ENCODE peak calls at places on chromosomes 11 and 22, in nine cellular contexts. M, B, G, C, R, L, T, D and Q are unnamed samples.

GRCh38 chr11:58963551-58964075 is 24.3 kb downstream of the GLYATL1 start:
- DNase-seq in M (no peak), B (peak), G (peak), C (no peak), R (peak), L (peak), T (no peak), D (peak), Q (no peak)

GRCh38 chr22:38866399-38867123 is 5.5 kb downstream of the CBX6 start:
- DNase-seq in M (no peak), B (no peak), G (no peak), C (no peak), R (no peak), L (no peak), T (no peak), D (no peak), Q (peak)

GRCh38 chr11:23284626-23285025 is 424.4 kb upstream of the CCDC179 start:
- DNase-seq in M (no peak), B (peak), G (peak), C (no peak), R (peak), L (no peak), T (no peak), D (no peak), Q (no peak)

GRCh38 chr11:106384429-106384828 is 307.0 kb downstream of the AASDHPPT start:
- DNase-seq in M (no peak), B (no peak), G (no peak), C (no peak), R (no peak), L (no peak), T (no peak), D (no peak), Q (no peak)

GRCh38 chr11:70916321-70916720 is 336.1 kb downstream of the SHANK2 start:
- DNase-seq in M (no peak), B (no peak), G (no peak), C (no peak), R (no peak), L (no peak), T (no peak), D (peak), Q (no peak)

GRCh38 chr11:24855951-24856350 is 359.1 kb downstream of the LUZP2 start:
- DNase-seq in M (no peak), B (no peak), G (no peak), C (no peak), R (no peak), L (no peak), T (no peak), D (no peak), Q (no peak)

GRCh38 chr11:61914471-61915171 is 2.7 kb downstream of the RAB3IL1 start:
- DNase-seq in M (no peak), B (no peak), G (no peak), C (no peak), R (no peak), L (peak), T (no peak), D (peak), Q (peak)

GRCh38 chr22:24834845-24835570 is 29.0 kb downstream of the SGSM1 start:
- DNase-seq in M (no peak), B (peak), G (peak), C (peak), R (no peak), L (peak), T (no peak), D (no peak), Q (no peak)

GRCh38 chr11:100434821-100435641 is 252.1 kb upstream of the ARHGAP42 start:
- DNase-seq in M (no peak), B (no peak), G (no peak), C (no peak), R (no peak), L (no peak), T (no peak), D (no peak), Q (peak)

GRCh38 chr22:21055880-21056319 is 10.2 kb downstream of the LRRC74B start:
- DNase-seq in M (no peak), B (no peak), G (no peak), C (no peak), R (no peak), L (no peak), T (no peak), D (no peak), Q (no peak)

GRCh38 chr11:109552376-109552775 is 130.4 kb downstream of the C11orf87 start:
- DNase-seq in M (no peak), B (peak), G (no peak), C (no peak), R (no peak), L (no peak), T (no peak), D (no peak), Q (no peak)

GRCh38 chr22:38570841-38571364 is 920 bp upstream of the DMC1 start:
- DNase-seq in M (peak), B (peak), G (no peak), C (peak), R (no peak), L (peak), T (no peak), D (no peak), Q (no peak)

GRCh38 chr11:35614949-35615569 is 3.2 kb upstream of the FJX1 start:
- DNase-seq in M (no peak), B (no peak), G (no peak), C (no peak), R (no peak), L (no peak), T (no peak), D (no peak), Q (no peak)

GRCh38 chr11:612201-612960 is 3.4 kb downstream of the IRF7 start:
- DNase-seq in M (peak), B (peak), G (peak), C (peak), R (no peak), L (no peak), T (no peak), D (peak), Q (peak)

GRCh38 chr11:66467034-66467659 is 442 bp downstream of the PELI3 start:
- DNase-seq in M (peak), B (no peak), G (no peak), C (no peak), R (no peak), L (no peak), T (no peak), D (no peak), Q (no peak)

GRCh38 chr22:44133901-44134511 is 46.7 kb upstream of the PARVG start:
- DNase-seq in M (no peak), B (no peak), G (peak), C (no peak), R (no peak), L (no peak), T (no peak), D (peak), Q (no peak)

GRCh38 chr22:50621948-50622722 is 5.8 kb downstream of the ARSA start:
- DNase-seq in M (peak), B (no peak), G (no peak), C (peak), R (no peak), L (peak), T (no peak), D (no peak), Q (no peak)
- TF ChIP-seq CTCF in M (peak), B (peak), G (peak), C (no peak), R (peak), L (peak), T (no peak), D (no peak), Q (peak)

DNA sequence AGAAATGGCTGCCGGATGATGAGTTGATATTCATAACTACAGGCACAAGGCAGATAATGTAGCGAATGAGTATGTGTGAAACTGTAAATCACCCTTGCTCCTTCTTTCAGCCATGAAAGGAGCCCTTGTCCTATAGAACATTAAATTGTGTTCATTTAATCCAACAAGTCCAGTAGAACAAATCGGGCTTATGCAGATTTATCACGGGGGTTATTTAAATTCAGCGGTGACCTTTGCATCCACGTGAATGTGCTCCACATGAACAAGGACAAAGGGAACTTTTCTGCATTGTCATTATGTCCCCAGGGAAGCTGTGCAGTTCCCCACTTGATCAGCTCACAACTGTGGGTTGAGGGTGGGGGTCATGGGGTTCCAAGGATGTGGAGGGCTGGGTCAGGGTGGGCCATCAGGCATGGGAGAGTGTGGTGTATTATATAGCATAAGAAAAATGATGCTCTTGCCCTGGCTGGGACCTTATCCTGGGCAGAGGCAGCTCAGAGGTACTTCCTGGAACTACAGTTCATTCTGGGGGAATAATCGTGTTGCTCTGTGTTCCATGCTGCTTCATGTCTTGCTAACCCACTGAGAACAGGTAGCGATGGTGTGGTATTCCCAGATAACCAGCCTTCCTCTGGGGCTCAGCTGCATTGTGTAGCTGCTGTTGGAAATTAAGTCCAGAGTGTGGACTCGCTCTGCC is 306.6 kb downstream of the FAT3 start:
- DNase-seq in M (no peak), B (no peak), G (no peak), C (no peak), R (no peak), L (no peak), T (no peak), D (no peak), Q (no peak)
- TF ChIP-seq CTCF in M (no peak), B (no peak), G (no peak), C (no peak), R (no peak), L (no peak), T (no peak), D (no peak), Q (no peak)

DNA sequence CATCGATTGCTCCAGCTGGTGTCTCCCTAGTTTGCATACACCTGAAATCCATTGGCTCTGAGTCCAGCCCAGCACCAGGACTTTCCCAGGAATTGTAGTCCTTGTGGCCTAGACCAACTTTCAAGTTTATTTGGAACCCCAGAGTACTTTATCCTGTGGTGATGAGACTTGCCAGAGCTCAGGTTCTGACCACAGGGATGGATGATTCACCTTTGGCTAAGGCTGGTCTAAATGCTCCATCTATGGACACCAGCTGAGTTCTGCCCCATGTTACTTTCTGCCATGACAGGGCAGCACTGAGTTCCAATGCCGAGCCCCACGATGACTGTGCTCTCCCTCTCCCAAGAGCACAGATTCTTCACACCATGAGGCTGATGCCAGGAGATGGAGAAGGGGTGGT is 17.3 kb upstream of the INSC start:
- DNase-seq in M (no peak), B (peak), G (no peak), C (no peak), R (no peak), L (no peak), T (no peak), D (no peak), Q (no peak)
- TF ChIP-seq CTCF in M (no peak), B (no peak), G (no peak), C (no peak), R (no peak), L (no peak), T (no peak), D (no peak), Q (no peak)

GRCh38 chr22:42630901-42631602 is 9.3 kb downstream of the ATP5MGL start:
- DNase-seq in M (no peak), B (no peak), G (no peak), C (no peak), R (no peak), L (no peak), T (no peak), D (no peak), Q (no peak)

GRCh38 chr22:42635531-42635930 is 4.9 kb downstream of the ATP5MGL start:
- DNase-seq in M (no peak), B (peak), G (peak), C (no peak), R (no peak), L (no peak), T (peak), D (no peak), Q (no peak)

GRCh38 chr22:42630211-42630610 is 10.2 kb downstream of the ATP5MGL start:
- DNase-seq in M (no peak), B (no peak), G (no peak), C (no peak), R (no peak), L (no peak), T (no peak), D (no peak), Q (no peak)

GRCh38 chr22:42633013-42633412 is 7.4 kb downstream of the ATP5MGL start:
- DNase-seq in M (no peak), B (no peak), G (no peak), C (no peak), R (no peak), L (no peak), T (no peak), D (no peak), Q (no peak)

GRCh38 chr22:42632096-42632495 is 8.3 kb downstream of the ATP5MGL start:
- DNase-seq in M (no peak), B (no peak), G (no peak), C (no peak), R (no peak), L (peak), T (no peak), D (no peak), Q (no peak)
- TF ChIP-seq CTCF in M (no peak), B (peak), G (peak), C (no peak), R (peak), L (peak), T (peak), D (peak), Q (peak)

GRCh38 chr11:11620251-11620965 is 1.4 kb downstream of the GALNT18 start:
- DNase-seq in M (peak), B (peak), G (peak), C (peak), R (no peak), L (peak), T (no peak), D (peak), Q (no peak)

GRCh38 chr11:11620966-11621880 is 582 bp downstream of the GALNT18 start:
- DNase-seq in M (peak), B (peak), G (peak), C (peak), R (no peak), L (peak), T (no peak), D (peak), Q (no peak)

GRCh38 chr11:11621881-11622706 is at the start of gene GALNT18:
- DNase-seq in M (peak), B (peak), G (peak), C (peak), R (peak), L (peak), T (peak), D (peak), Q (peak)

GRCh38 chr11:11622772-11623531 is 1.1 kb upstream of the GALNT18 start:
- DNase-seq in M (no peak), B (no peak), G (no peak), C (no peak), R (no peak), L (peak), T (no peak), D (no peak), Q (no peak)

DNA sequence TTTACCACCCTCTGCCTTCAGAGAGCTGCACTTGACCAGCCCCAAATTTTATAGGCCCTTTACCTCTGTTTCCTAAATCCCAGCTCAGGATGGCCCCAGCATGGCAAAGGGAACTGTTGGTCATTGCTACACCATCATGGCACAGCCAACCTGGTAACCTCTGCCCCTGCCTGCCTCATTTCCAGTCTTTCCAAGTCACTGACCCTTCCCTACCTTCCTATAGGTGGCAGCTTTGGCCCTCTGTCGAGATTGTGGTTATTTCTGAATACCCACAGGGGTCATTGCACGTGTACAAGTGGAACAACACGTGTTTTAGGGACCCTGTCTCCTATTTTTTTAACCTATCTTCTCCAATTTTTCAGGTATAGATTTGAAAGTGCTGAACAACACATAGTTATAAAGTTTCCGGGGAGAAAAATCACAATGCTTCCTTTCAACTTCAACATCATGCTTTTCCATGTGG is 2.8 kb downstream of the GALNT18 start:
- DNase-seq in M (no peak), B (no peak), G (no peak), C (no peak), R (no peak), L (no peak), T (no peak), D (no peak), Q (no peak)
- TF ChIP-seq CTCF in M (no peak), B (no peak), G (no peak), C (no peak), R (no peak), L (no peak), T (no peak), D (no peak), Q (peak)